ENCODE peak calls at places on chromosomes 1 and 21, in six cellular contexts. W is stimulated activated CD4-positive, alpha-beta T cell treated with anti-CD3 and anti-CD28 coated beads, Interleukin-2, amount 100 ng/mL, for 48 hours; U is body of pancreas; B is T-helper 9 cell; K is astrocyte of the hippocampus; Z is GM19239. V is an unnamed sample.

GRCh38 chr1:183443025-183443424 is 24.8 kb upstream of the NMNAT2 start:
- DNase-seq in W (no peak), U (no peak), B (no peak), K (no peak), Z (no peak), V (no peak)

GRCh38 chr1:55235722-55236121 is 20.6 kb upstream of the USP24 start:
- DNase-seq in W (no peak), U (no peak), B (no peak), K (peak), Z (no peak), V (no peak)

GRCh38 chr21:41610042-41610839 is 102.3 kb upstream of the TMPRSS2 start:
- DNase-seq in W (peak), U (peak), B (no peak), K (peak), Z (no peak), V (peak)

GRCh38 chr1:6418668-6419396 is 887 bp downstream of the HES2 start:
- DNase-seq in W (no peak), U (no peak), B (no peak), K (peak), Z (no peak), V (no peak)

GRCh38 chr21:44074315-44074958 is 32.8 kb upstream of the PWP2 start:
- DNase-seq in W (no peak), U (no peak), B (no peak), K (no peak), Z (no peak), V (no peak)

GRCh38 chr21:45719177-45719802 is 75.8 kb downstream of the PCBP3 start:
- DNase-seq in W (no peak), U (no peak), B (no peak), K (no peak), Z (no peak), V (no peak)

GRCh38 chr21:36647279-36648093 is 51.4 kb upstream of the SIM2 start:
- DNase-seq in W (no peak), U (peak), B (no peak), K (peak), Z (no peak), V (peak)

GRCh38 chr1:182164273-182164672 is 102.8 kb upstream of the ZNF648 start:
- DNase-seq in W (no peak), U (no peak), B (no peak), K (no peak), Z (no peak), V (no peak)

GRCh38 chr1:198699167-198700015 is 60.6 kb downstream of the PTPRC start:
- DNase-seq in W (peak), U (peak), B (peak), K (peak), Z (no peak), V (peak)

GRCh38 chr1:166978795-166979194 is 3.5 kb upstream of the ILDR2 start:
- DNase-seq in W (no peak), U (no peak), B (no peak), K (no peak), Z (no peak), V (no peak)

GRCh38 chr1:217140041-217140901 is 417.0 kb upstream of the ESRRG start:
- DNase-seq in W (no peak), U (no peak), B (no peak), K (no peak), Z (no peak), V (no peak)

GRCh38 chr1:218401896-218402770 is 57.0 kb downstream of the TGFB2 start:
- DNase-seq in W (no peak), U (no peak), B (no peak), K (no peak), Z (no peak), V (peak)

GRCh38 chr1:204623894-204624361 is 61.6 kb downstream of the LRRN2 start:
- DNase-seq in W (no peak), U (no peak), B (no peak), K (no peak), Z (no peak), V (peak)

GRCh38 chr1:220680085-220680687 is 10.0 kb upstream of the C1orf115 start:
- DNase-seq in W (no peak), U (peak), B (no peak), K (peak), Z (peak), V (peak)

V was measured in hepatocyte.